ENCODE peak calls at places on chromosomes 16 and 17, in four cellular contexts. One of them, this sample, is unnamed.
A peak's percentile ranks its signal among the peaks of the same experiment; 100 is the strongest.

GRCh38 chr16:67917852-67918236 is 13.8 kb downstream of the CTRL start:
- DNase-seq in K562: peak; percentile 75
- DNase-seq in HepG2: peak; percentile 53
- DNase-seq in GM12878: no peak
- DNase-seq in this sample: no peak

GRCh38 chr16:84741351-84741791 is 41.6 kb downstream of the USP10 start:
- DNase-seq in HepG2: no peak
- DNase-seq in GM12878: no peak
- DNase-seq in K562: no peak
- DNase-seq in this sample: no peak

GRCh38 chr17:50148226-50149098 is 2.0 kb downstream of the PPP1R9B start:
- DNase-seq in GM12878: peak; percentile 81
- DNase-seq in K562: peak; percentile 57
- DNase-seq in HepG2: peak; percentile 51
- DNase-seq in this sample: no peak

GRCh38 chr17:2171725-2172446 is 117.0 kb downstream of the HIC1 start:
- DNase-seq in GM12878: no peak
- DNase-seq in K562: no peak
- DNase-seq in HepG2: peak; percentile 82
- DNase-seq in this sample: no peak

GRCh38 chr17:954431-955164 is 25.0 kb downstream of the NXN start:
- DNase-seq in HepG2: peak; percentile 90
- DNase-seq in K562: no peak
- DNase-seq in GM12878: no peak
- DNase-seq in this sample: no peak

GRCh38 chr16:82633964-82634600 is 7.3 kb downstream of the CDH13 start:
- DNase-seq in K562: no peak
- DNase-seq in GM12878: no peak
- DNase-seq in HepG2: no peak
- DNase-seq in this sample: no peak

GRCh38 chr16:56773531-56773930 is 43.6 kb downstream of the NUP93 start:
- DNase-seq in K562: no peak
- DNase-seq in GM12878: no peak
- DNase-seq in HepG2: no peak
- DNase-seq in this sample: no peak

GRCh38 chr17:41052594-41052993 is 2.4 kb downstream of the KRTAP2-2 start:
- DNase-seq in GM12878: no peak
- DNase-seq in K562: no peak
- DNase-seq in HepG2: no peak
- DNase-seq in this sample: no peak

GRCh38 chr17:45923511-45924268 is 29.3 kb downstream of the MAPT start:
- DNase-seq in HepG2: peak; percentile 86
- DNase-seq in K562: no peak
- DNase-seq in GM12878: no peak
- DNase-seq in this sample: no peak

GRCh38 chr17:77834170-77835115 is 124.1 kb upstream of the TNRC6C start:
- DNase-seq in HepG2: peak; percentile 20
- DNase-seq in K562: peak; percentile 95
- DNase-seq in GM12878: peak; percentile 49
- DNase-seq in this sample: no peak

GRCh38 chr17:51275381-51275780 is 15.0 kb downstream of the UTP18 start:
- DNase-seq in HepG2: no peak
- DNase-seq in K562: no peak
- DNase-seq in GM12878: no peak
- DNase-seq in this sample: no peak

GRCh38 chr17:6555331-6556120 is 829 bp downstream of the PITPNM3 start:
- DNase-seq in K562: no peak
- DNase-seq in GM12878: no peak
- DNase-seq in HepG2: no peak
- DNase-seq in this sample: peak; percentile 71

GRCh38 chr16:35631261-35631945 is 2172.0 kb downstream of the TP53TG3F start:
- DNase-seq in GM12878: no peak
- DNase-seq in HepG2: no peak
- DNase-seq in K562: no peak
- DNase-seq in this sample: no peak

GRCh38 chr17:54967621-54968258 is 714 bp downstream of the COX11 start:
- DNase-seq in HepG2: peak; percentile 83
- DNase-seq in K562: peak; percentile 35
- DNase-seq in GM12878: no peak
- DNase-seq in this sample: no peak

GRCh38 chr17:50076221-50076590 is 18.9 kb upstream of the PDK2 start:
- DNase-seq in K562: no peak
- DNase-seq in HepG2: no peak
- DNase-seq in GM12878: no peak
- DNase-seq in this sample: no peak

GRCh38 chr17:3724373-3725077 is 822 bp downstream of the HASPIN start:
- DNase-seq in HepG2: no peak
- DNase-seq in K562: no peak
- DNase-seq in GM12878: no peak
- DNase-seq in this sample: no peak

GRCh38 chr17:15321556-15322250 is 19.7 kb downstream of the TEKT3 start:
- DNase-seq in HepG2: no peak
- DNase-seq in K562: no peak
- DNase-seq in GM12878: no peak
- DNase-seq in this sample: no peak

GRCh38 chr17:77228224-77229215 is 87.8 kb downstream of the SEC14L1 start:
- DNase-seq in GM12878: no peak
- DNase-seq in K562: no peak
- DNase-seq in HepG2: no peak
- DNase-seq in this sample: no peak

GRCh38 chr16:56372938-56373337 is 52.4 kb downstream of the AMFR start:
- DNase-seq in HepG2: no peak
- DNase-seq in K562: no peak
- DNase-seq in GM12878: no peak
- DNase-seq in this sample: no peak

GRCh38 chr17:40846515-40847155 is 20.4 kb downstream of the KRT12 start:
- DNase-seq in K562: no peak
- DNase-seq in GM12878: no peak
- DNase-seq in HepG2: no peak
- DNase-seq in this sample: no peak

GRCh38 chr17:41932821-41933389 is 2.5 kb downstream of the ODAD4 start:
- DNase-seq in GM12878: no peak
- DNase-seq in K562: no peak
- DNase-seq in HepG2: no peak
- DNase-seq in this sample: no peak

GRCh38 chr17:73851921-73852320 is 207.7 kb upstream of the SDK2 start:
- DNase-seq in HepG2: no peak
- DNase-seq in K562: no peak
- DNase-seq in GM12878: no peak
- DNase-seq in this sample: no peak

GRCh38 chr16:30085247-30085646 is 6.5 kb downstream of the TBX6 start:
- DNase-seq in GM12878: no peak
- DNase-seq in HepG2: no peak
- DNase-seq in K562: no peak
- DNase-seq in this sample: no peak

GRCh38 chr17:1304522-1304921 is 25.1 kb downstream of the TRARG1 start:
- DNase-seq in GM12878: no peak
- DNase-seq in K562: no peak
- DNase-seq in HepG2: no peak
- DNase-seq in this sample: no peak

GRCh38 chr16:2468725-2469398 is 2.2 kb upstream of the NTN3 start:
- DNase-seq in HepG2: no peak
- DNase-seq in GM12878: peak; percentile 49
- DNase-seq in K562: no peak
- DNase-seq in this sample: peak; percentile 30

GRCh38 chr17:63116228-63116627 is 150.2 kb downstream of the TANC2 start:
- DNase-seq in K562: no peak
- DNase-seq in HepG2: peak; percentile 13
- DNase-seq in GM12878: no peak
- DNase-seq in this sample: no peak

GRCh38 chr16:77288222-77288621 is 89.0 kb downstream of the SYCE1L start:
- DNase-seq in K562: no peak
- DNase-seq in GM12878: no peak
- DNase-seq in HepG2: no peak
- DNase-seq in this sample: no peak

GRCh38 chr17:60249517-60249826 is 99.7 kb downstream of the CA4 start:
- DNase-seq in GM12878: no peak
- DNase-seq in K562: no peak
- DNase-seq in HepG2: no peak
- DNase-seq in this sample: no peak
- TF ChIP-seq NR2C2 in GM12878: no peak
- TF ChIP-seq NR2C2 in K562: no peak
- TF ChIP-seq NR2C2 in HepG2: no peak
- TF ChIP-seq NR2C2 in this sample: no peak

DNA sequence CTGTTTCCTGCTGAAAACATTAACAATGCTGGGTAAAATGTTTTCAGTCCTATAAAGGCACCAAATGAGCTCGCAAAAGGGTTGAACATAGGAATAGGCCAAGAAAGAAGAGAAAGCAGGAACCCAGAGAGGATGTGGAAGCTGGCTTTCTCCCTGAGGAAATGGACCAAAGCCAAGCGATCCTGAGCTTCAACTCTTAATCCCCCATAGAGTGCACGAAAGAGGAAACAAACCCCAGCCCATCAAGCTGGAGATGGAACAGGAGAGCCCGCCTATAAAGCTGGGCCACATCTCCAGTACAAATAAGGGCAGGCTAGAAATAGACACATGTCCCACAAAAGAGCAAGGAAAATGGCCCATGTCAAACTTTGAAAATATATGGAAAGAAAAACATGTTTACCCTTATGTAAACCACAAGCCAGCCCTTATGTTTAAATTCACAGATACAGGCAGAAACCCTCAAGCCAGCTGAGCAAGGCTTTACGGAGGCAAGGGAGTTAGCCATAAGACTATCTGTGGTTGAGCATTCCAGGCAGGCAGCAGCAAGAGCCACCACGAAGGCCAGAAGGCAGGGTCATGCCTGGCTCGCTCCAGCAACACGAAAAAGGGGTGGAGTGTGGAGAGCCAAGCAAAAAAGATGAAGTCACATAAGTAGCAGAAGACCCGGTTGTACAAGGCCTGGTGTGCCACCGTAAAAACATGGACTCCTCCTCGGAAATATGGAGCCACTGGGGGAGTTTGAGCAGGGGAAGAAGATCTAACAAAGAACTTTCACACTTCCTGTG is 27.9 kb downstream of the COPRS start:
- DNase-seq in K562: peak; percentile 12
- DNase-seq in HepG2: no peak
- DNase-seq in GM12878: no peak
- DNase-seq in this sample: no peak
- TF ChIP-seq MAX in K562: no peak
- TF ChIP-seq MAX in HepG2: no peak
- TF ChIP-seq MAX in GM12878: no peak
- TF ChIP-seq MAX in this sample: no peak

GRCh38 chr16:14310519-14310991 is 239.4 kb downstream of the MRTFB start:
- DNase-seq in K562: peak; percentile 43
- DNase-seq in GM12878: peak; percentile 86
- DNase-seq in HepG2: peak; percentile 51
- DNase-seq in this sample: peak; percentile 41
- TF ChIP-seq ESRRA in K562: peak; percentile 54
- TF ChIP-seq ESRRA in GM12878: no peak
- TF ChIP-seq ESRRA in HepG2: no peak
- TF ChIP-seq ESRRA in this sample: no peak

GRCh38 chr17:67452681-67453554 is 75.8 kb downstream of the PITPNC1 start:
- DNase-seq in GM12878: peak; percentile 42
- DNase-seq in HepG2: no peak
- DNase-seq in K562: no peak
- DNase-seq in this sample: no peak
- TF ChIP-seq NR2C2 in GM12878: no peak
- TF ChIP-seq NR2C2 in HepG2: no peak
- TF ChIP-seq NR2C2 in K562: no peak
- TF ChIP-seq NR2C2 in this sample: no peak

DNA sequence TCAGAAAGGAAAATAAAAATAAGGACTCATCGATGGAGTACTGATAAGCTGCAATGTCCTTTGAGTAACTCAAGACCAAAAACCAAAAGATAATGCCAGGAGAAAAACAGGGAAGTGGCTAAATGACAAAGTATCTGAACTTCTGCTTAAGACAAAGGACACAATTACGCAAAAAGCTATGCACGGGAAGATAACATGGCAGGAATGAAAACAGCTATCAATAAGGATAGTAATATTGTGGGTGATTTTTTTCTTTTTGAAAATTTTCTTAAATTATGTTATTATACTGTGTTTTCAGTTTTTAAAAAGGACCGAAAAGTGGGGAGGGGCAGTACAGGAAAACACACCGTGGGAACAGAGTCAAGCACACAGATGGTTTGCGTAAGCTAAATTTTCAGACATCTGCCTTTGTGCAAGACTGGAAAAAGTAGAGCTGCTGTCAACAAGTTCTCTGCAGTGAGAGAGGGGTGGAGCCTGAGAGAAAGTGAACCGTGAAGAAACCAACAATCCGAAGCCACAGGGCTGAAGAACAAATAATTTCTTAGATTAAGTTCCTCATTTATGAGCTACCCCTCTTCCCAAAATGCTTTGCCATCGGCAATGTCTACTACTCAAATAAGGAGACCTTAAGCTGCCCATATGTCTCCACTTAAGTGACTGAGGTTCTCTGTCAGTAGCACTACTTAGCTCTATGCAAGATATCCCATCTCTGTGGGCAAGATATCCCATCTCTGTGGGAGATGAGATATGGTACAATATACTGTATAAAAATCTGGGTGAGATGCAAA is 99.9 kb upstream of the CORO6 start:
- DNase-seq in K562: peak; percentile 68
- DNase-seq in HepG2: no peak
- DNase-seq in GM12878: peak; percentile 96
- DNase-seq in this sample: no peak
- TF ChIP-seq MAX in K562: no peak
- TF ChIP-seq MAX in HepG2: no peak
- TF ChIP-seq MAX in GM12878: no peak
- TF ChIP-seq MAX in this sample: no peak